ENCODE peak calls at places on chromosomes 16 and 17, in five cellular contexts. W is sigmoid colon, B is K562, M is SK-N-SH, R is HepG2. A is an unnamed sample. For H3K4me1, the result is how much of the 10 kb centered on the place peaks cover.

GRCh38 chr17:73420897-73421296 is 109.1 kb upstream of the CDC42EP4 start:
- DNase-seq in W (peak), R (peak), B (peak), M (peak), A (no peak)

GRCh38 chr16:30082545-30083090 is 6.8 kb downstream of the PPP4C start:
- DNase-seq in W (no peak), R (no peak), M (no peak), B (no peak), A (no peak)

GRCh38 chr17:17387461-17388362 is 84.5 kb downstream of the NT5M start:
- DNase-seq in M (no peak), W (no peak), B (peak), R (peak), A (peak)

GRCh38 chr17:2700491-2701141 is 10.9 kb downstream of the CLUH start:
- DNase-seq in B (no peak), R (no peak), M (peak), W (peak), A (no peak)

GRCh38 chr16:50478773-50479149 is 69.4 kb upstream of the NKD1 start:
- DNase-seq in B (peak), W (peak), M (no peak), R (no peak), A (peak)

GRCh38 chr17:2030779-2031163 is 818 bp downstream of the DPH1 start:
- DNase-seq in R (no peak), W (no peak), M (no peak), B (peak), A (no peak)

GRCh38 chr16:19639986-19640421 is 78.0 kb downstream of the KNOP1 start:
- DNase-seq in M (no peak), R (no peak), B (peak), W (no peak), A (no peak)

GRCh38 chr17:35731239-35731931 is at the start of gene RASL10B:
- DNase-seq in R (peak), W (peak), M (peak), B (peak), A (peak)

DNA sequence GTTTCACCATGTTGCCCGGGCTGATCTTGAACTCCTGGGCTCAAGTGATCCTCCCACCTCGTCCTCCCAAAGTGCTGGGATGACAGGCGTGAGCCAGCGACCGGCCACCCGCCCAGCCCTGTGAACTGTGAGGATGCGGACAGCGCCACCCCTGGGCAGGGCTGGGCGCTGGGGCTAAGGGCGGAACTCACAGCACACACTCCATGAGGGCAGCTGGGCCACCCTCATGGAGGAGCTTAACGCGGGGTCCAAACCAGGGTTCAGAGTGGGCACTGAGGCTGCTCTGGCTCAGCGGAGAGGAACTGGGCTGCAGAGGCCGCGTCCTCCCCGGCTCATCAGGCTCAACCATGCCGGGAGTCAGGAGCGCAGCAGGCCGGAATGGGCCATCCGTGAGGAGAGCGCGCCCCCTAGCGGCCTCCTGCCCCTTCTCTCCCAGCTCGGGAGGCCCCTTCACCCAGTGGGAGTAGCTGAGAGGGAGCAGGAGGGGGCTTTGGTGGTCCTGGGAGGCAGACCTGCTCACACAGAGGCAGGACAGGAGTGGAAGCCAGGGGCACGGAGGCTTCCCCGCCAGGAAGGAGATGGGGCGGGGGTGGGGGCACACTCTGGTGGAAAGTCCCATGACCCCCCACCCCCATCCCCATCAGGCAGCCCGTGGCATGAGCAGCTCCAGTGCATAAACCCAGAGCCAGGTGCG is 13.8 kb downstream of the CORO7 start:
- DNase-seq in B (peak), M (peak), W (peak), R (peak), A (peak)
- TF ChIP-seq POLR2AphosphoS5 in B (no peak), M (no peak), W (no peak), R (no peak), A (no peak)

GRCh38 chr17:38693700-38694329 is 11.3 kb upstream of the MLLT6 start:
- DNase-seq in B (no peak), W (peak), M (peak), R (peak), A (peak)
- TF ChIP-seq EP300 in B (no peak), W (no peak), M (no peak), R (no peak), A (no peak)

GRCh38 chr17:60888812-60889709 is 211.4 kb downstream of the BCAS3 start:
- DNase-seq in W (no peak), R (no peak), M (no peak), B (no peak), A (no peak)

GRCh38 chr17:60893475-60893874 is 215.8 kb downstream of the BCAS3 start:
- DNase-seq in M (no peak), B (no peak), W (no peak), R (no peak), A (no peak)

GRCh38 chr17:60887607-60888028 is 210.0 kb downstream of the BCAS3 start:
- DNase-seq in M (no peak), R (no peak), B (peak), W (no peak), A (no peak)
- H3K4me1 ChIP-seq in M (under half), R (under half), B (under half), W (under half), A (under half)

GRCh38 chr16:64085291-64085690 is 1036.6 kb downstream of the CDH11 start:
- DNase-seq in M (no peak), B (no peak), R (no peak), W (no peak), A (no peak)
- TF ChIP-seq POLR2AphosphoS5 in M (no peak), B (no peak), R (no peak), W (no peak), A (no peak)

DNA sequence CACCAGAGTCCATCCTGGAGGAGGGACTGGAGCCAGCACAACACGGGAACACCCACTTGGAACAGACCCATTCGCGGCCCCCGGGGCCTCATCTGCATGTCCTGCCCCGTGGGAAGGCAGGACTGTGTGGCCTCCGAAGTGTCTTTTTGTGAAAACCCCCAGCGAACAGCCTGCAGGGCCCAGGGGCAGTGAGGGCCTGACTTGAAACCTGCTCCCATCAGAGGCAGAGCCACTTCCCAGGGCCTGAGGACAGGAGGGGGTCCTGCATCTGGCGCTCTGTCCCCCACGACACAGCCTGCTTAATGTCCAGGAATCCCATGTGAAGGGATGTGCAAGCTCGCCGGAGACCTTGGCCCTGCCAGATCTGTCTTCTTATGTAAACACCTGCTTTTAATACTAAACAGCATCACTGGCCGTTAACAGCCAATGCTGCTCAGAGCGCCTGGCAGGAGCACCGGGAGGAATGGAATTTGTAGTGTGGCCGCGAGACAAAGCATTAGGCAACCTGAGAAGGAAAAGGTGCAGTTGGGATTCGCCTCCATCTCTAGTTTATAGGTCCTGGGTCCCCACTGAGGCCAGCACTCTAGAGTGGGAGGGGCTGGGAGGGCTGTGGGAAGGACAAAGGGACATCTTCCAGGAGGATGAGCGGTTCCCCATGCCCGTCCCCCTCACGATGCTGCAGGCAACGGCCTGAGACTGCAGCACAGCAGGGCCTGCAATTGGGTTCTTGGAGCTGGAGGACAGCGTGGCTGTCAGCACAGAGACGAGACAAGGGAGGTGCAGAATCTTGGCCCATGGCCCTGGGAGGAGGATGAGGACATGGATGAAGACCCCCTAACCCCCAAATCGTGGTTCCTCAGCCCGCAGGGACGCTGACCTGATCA is 9.6 kb upstream of the EVPL start:
- DNase-seq in B (no peak), M (peak), W (peak), R (no peak), A (no peak)
- TF ChIP-seq EP300 in B (no peak), M (peak), W (peak), R (no peak), A (peak)

GRCh38 chr17:27496501-27496943 is 40.3 kb downstream of the KSR1 start:
- DNase-seq in M (no peak), B (no peak), R (peak), W (no peak), A (peak)
- H3K4me1 ChIP-seq in M (under half), B (under half), R (half or more), W (under half), A (under half)